ENCODE peak calls at places on chromosomes 7 and 10, in four cellular contexts. E, W, U and R are unnamed samples.

GRCh38 chr7:155986497-155987160 is 174.4 kb upstream of the SHH start:
- DNase-seq in E (peak; percentile 24), W (no peak), U (no peak), R (no peak)

GRCh38 chr7:93551063-93551895 is 23.2 kb downstream of the CALCR start:
- DNase-seq in E (no peak), W (no peak), U (no peak), R (no peak)

GRCh38 chr7:91630581-91631370 is 249.7 kb downstream of the MTERF1 start:
- DNase-seq in E (no peak), W (no peak), U (no peak), R (no peak)

GRCh38 chr10:22554481-22555182 is 159.7 kb downstream of the PIP4K2A start:
- DNase-seq in E (peak; percentile 81), W (peak; percentile 92), U (peak; percentile 41), R (no peak)

GRCh38 chr10:17094844-17095243 is 34.8 kb downstream of the CUBN start:
- DNase-seq in E (no peak), W (no peak), U (no peak), R (no peak)

GRCh38 chr7:95476072-95476845 is 9.5 kb upstream of the ASB4 start:
- DNase-seq in E (no peak), W (peak; percentile 45), U (no peak), R (no peak)

GRCh38 chr10:60430017-60430416 is 40.3 kb upstream of the ANK3 start:
- DNase-seq in E (peak; percentile 47), W (peak; percentile 66), U (no peak), R (no peak)

GRCh38 chr7:73847941-73848723 is 5.8 kb upstream of the METTL27 start:
- DNase-seq in E (no peak), W (no peak), U (no peak), R (no peak)

GRCh38 chr10:34522542-34522941 is 292.6 kb downstream of the PARD3 start:
- DNase-seq in E (no peak), W (no peak), U (no peak), R (no peak)

GRCh38 chr10:95280637-95281036 is 10.2 kb downstream of the PDLIM1 start:
- DNase-seq in E (no peak), W (no peak), U (no peak), R (no peak)

GRCh38 chr7:391961-392524 is 102.1 kb downstream of the FOXL3 start:
- DNase-seq in E (no peak), W (no peak), U (peak; percentile 7), R (no peak)

GRCh38 chr7:15783971-15784693 is 97.6 kb upstream of the MEOX2 start:
- DNase-seq in E (no peak), W (no peak), U (no peak), R (no peak)

DNA sequence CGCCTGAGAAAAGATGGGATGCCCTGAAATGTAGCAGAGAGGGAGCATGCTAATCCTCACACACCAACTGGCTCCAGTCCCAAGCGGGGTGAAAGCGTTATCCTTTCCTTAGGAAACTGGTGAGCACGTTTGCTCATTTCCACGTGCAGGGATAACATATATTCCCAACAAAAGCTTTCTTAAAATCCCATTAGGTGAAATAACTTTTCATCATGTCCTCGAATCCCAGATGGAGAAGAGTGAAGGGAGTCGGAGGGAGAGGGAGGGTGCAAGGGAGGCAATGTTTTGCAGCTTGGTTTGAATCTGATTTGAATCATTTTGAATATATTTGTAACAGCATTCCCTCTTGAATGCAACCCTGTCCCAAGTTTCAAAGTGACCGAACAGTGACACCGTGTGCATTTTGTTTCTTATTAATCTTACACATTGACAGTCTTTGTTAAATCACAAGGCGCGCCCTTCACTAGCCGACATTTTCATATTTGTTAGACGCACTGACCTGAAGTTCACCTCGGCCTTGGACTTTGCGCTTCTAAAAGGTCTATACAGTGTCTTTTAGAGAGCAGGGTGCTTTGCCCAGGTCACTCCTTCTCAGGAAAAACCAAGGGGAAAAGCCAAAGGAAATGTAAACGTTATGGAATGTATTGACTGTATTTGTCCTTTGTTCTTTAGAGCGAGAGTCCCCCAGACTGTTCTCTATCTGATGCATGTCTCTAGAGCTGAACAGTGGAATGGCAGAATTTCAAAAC is 3.0 kb upstream of the HOXA4 start:
- DNase-seq in E (no peak), W (no peak), U (peak; percentile 69), R (no peak)
- H3K4me3 ChIP-seq in E (no peak overlapping the region), W (no peak overlapping the region), U (no peak overlapping the region), R (no peak overlapping the region)

GRCh38 chr7:116535416-116535815 is 10.6 kb downstream of the CAV1 start:
- DNase-seq in E (no peak), W (no peak), U (no peak), R (no peak)

GRCh38 chr7:116534790-116535189 is 10.0 kb downstream of the CAV1 start:
- DNase-seq in E (no peak), W (no peak), U (no peak), R (no peak)

GRCh38 chr7:116530107-116530820 is 5.4 kb downstream of the CAV1 start:
- DNase-seq in E (no peak), W (no peak), U (no peak), R (no peak)

GRCh38 chr7:116529250-116529649 is 4.4 kb downstream of the CAV1 start:
- DNase-seq in E (no peak), W (no peak), U (no peak), R (no peak)

DNA sequence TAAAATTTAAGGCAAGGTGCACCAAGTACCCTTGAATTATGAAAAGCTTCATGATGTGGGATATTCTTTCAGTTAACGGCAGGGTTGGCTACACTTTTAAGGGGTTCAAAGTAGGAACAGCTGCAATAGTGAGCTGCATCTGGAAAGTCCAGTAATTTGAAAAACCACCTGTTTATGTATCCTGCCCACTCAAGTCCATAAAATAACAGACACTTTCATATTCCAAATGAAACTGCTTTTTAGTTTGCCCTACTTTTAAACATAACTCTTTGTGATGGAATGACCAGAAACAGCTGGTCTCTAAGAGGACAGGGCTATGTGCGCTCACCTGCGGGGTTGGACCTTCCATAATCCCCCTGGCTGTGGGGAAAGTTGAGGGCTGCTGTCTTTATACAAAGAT is 7.3 kb downstream of the CAV1 start:
- DNase-seq in E (no peak), W (no peak), U (no peak), R (no peak)
- H3K4me3 ChIP-seq in E (no peak overlapping the region), W (no peak overlapping the region), U (no peak overlapping the region), R (no peak overlapping the region)

DNA sequence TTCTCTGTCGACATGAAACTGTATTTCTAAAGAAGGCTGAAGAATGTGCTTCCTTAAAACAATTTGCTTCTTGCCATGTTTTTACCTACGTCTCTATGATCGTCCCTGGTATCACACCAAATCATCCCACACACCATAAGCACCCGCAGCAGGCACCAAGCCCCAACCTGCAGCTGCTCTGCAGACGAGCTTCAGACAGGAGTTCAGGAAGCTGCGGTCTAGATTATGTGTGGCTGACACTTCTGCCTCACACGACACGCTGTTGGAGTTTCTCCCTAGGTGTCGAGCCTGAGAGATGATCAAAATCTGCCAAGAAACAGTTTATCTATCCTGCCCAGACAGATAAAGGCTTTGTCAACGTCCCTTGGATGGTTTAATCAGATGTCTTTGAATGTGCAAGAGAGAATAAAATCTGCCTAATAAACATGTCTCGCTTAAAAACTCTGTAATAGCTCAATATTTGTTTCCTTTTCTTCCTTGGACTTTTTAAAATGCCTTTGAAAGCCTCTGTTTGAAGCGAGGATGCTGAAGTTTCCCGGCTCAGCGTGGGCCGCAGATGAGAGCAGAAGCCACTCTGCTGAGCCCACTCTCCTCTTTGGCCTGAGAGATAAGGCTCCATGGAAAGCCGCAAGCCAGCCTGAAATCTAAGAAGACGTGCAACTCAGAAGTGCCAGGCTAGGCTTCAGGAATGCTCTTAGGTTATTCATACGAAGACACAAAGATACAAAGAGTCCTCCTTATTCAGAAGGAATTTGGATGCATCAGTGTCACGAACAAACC is 158.3 kb upstream of the PFKP start:
- DNase-seq in E (no peak), W (no peak), U (no peak), R (peak; percentile 94)
- H3K4me3 ChIP-seq in E (no peak overlapping the region), W (no peak overlapping the region), U (no peak overlapping the region), R (peak overlapping the region; percentile 47)

GRCh38 chr10:18660816-18661431 is 1.7 kb downstream of the ARL5B start:
- DNase-seq in E (no peak), W (no peak), U (no peak), R (no peak)
- H3K4me3 ChIP-seq in E (peak overlapping the region; percentile 2), W (peak overlapping the region; percentile 96), U (peak overlapping the region; percentile 87), R (peak overlapping the region; percentile 92)

GRCh38 chr10:118339096-118339495 is 3.0 kb downstream of the FAM204A start:
- DNase-seq in E (no peak), W (no peak), U (no peak), R (no peak)
- H3K4me3 ChIP-seq in E (no peak overlapping the region), W (no peak overlapping the region), U (no peak overlapping the region), R (no peak overlapping the region)

GRCh38 chr10:96958071-96958470 is 126.0 kb downstream of the LCOR start:
- DNase-seq in E (no peak), W (no peak), U (no peak), R (no peak)
- H3K4me3 ChIP-seq in E (no peak overlapping the region), W (no peak overlapping the region), U (no peak overlapping the region), R (no peak overlapping the region)